ENCODE peak calls at places on chromosomes 2 and 18, in ten cellular contexts. One of them, this sample, is unnamed.

GRCh38 chr18:78838183-78838582 is 141.4 kb upstream of the SALL3 start:
- DNase-seq in sigmoid colon: no peak
- DNase-seq in uterus: no peak
- DNase-seq in K562: no peak
- DNase-seq in IMR-90: no peak
- DNase-seq in HCT116: no peak
- DNase-seq in A549: no peak
- DNase-seq in HepG2: no peak
- DNase-seq in GM12891: no peak
- DNase-seq in lower leg skin: no peak
- DNase-seq in this sample: no peak

GRCh38 chr18:55927831-55928230 is 339.8 kb upstream of the TCF4 start:
- DNase-seq in HepG2: no peak
- DNase-seq in HCT116: no peak
- DNase-seq in lower leg skin: no peak
- DNase-seq in K562: no peak
- DNase-seq in GM12891: no peak
- DNase-seq in IMR-90: peak
- DNase-seq in uterus: no peak
- DNase-seq in A549: no peak
- DNase-seq in sigmoid colon: no peak
- DNase-seq in this sample: no peak

GRCh38 chr2:122519806-122520205 is 764.4 kb downstream of the TSN start:
- DNase-seq in GM12891: no peak
- DNase-seq in K562: no peak
- DNase-seq in HCT116: no peak
- DNase-seq in HepG2: no peak
- DNase-seq in sigmoid colon: no peak
- DNase-seq in IMR-90: no peak
- DNase-seq in lower leg skin: no peak
- DNase-seq in uterus: no peak
- DNase-seq in A549: no peak
- DNase-seq in this sample: peak

GRCh38 chr2:182133195-182133891 is 147.7 kb downstream of the PPP1R1C start:
- DNase-seq in IMR-90: peak
- DNase-seq in sigmoid colon: no peak
- DNase-seq in uterus: no peak
- DNase-seq in A549: no peak
- DNase-seq in HepG2: no peak
- DNase-seq in K562: no peak
- DNase-seq in HCT116: no peak
- DNase-seq in GM12891: no peak
- DNase-seq in lower leg skin: no peak
- DNase-seq in this sample: no peak

GRCh38 chr2:99911711-99912110 is 230.7 kb downstream of the AFF3 start:
- DNase-seq in K562: no peak
- DNase-seq in sigmoid colon: no peak
- DNase-seq in GM12891: no peak
- DNase-seq in IMR-90: no peak
- DNase-seq in HCT116: no peak
- DNase-seq in uterus: no peak
- DNase-seq in lower leg skin: no peak
- DNase-seq in HepG2: no peak
- DNase-seq in A549: no peak
- DNase-seq in this sample: no peak

GRCh38 chr2:132608222-132608795 is 61.7 kb downstream of the LYPD1 start:
- DNase-seq in uterus: no peak
- DNase-seq in HCT116: no peak
- DNase-seq in lower leg skin: no peak
- DNase-seq in K562: no peak
- DNase-seq in A549: no peak
- DNase-seq in HepG2: no peak
- DNase-seq in IMR-90: no peak
- DNase-seq in sigmoid colon: no peak
- DNase-seq in GM12891: no peak
- DNase-seq in this sample: no peak

GRCh38 chr2:56416500-56417176 is 232.8 kb downstream of the CCDC85A start:
- DNase-seq in HCT116: no peak
- DNase-seq in uterus: no peak
- DNase-seq in sigmoid colon: no peak
- DNase-seq in K562: no peak
- DNase-seq in A549: no peak
- DNase-seq in GM12891: no peak
- DNase-seq in lower leg skin: no peak
- DNase-seq in HepG2: no peak
- DNase-seq in IMR-90: no peak
- DNase-seq in this sample: no peak

GRCh38 chr2:129103922-129104878 is 785.5 kb upstream of the HS6ST1 start:
- DNase-seq in uterus: no peak
- DNase-seq in K562: no peak
- DNase-seq in IMR-90: no peak
- DNase-seq in lower leg skin: no peak
- DNase-seq in HepG2: no peak
- DNase-seq in A549: no peak
- DNase-seq in GM12891: no peak
- DNase-seq in sigmoid colon: no peak
- DNase-seq in HCT116: no peak
- DNase-seq in this sample: no peak

GRCh38 chr2:20424300-20425290 is 22.3 kb upstream of the RHOB start:
- DNase-seq in uterus: peak
- DNase-seq in HepG2: no peak
- DNase-seq in sigmoid colon: peak
- DNase-seq in HCT116: no peak
- DNase-seq in GM12891: peak
- DNase-seq in IMR-90: peak
- DNase-seq in A549: no peak
- DNase-seq in K562: no peak
- DNase-seq in lower leg skin: peak
- DNase-seq in this sample: peak

GRCh38 chr2:15939556-15939853 is 845 bp upstream of the MYCN start:
- DNase-seq in GM12891: peak
- DNase-seq in HCT116: peak
- DNase-seq in K562: peak
- DNase-seq in IMR-90: no peak
- DNase-seq in uterus: no peak
- DNase-seq in HepG2: no peak
- DNase-seq in lower leg skin: no peak
- DNase-seq in A549: peak
- DNase-seq in sigmoid colon: peak
- DNase-seq in this sample: no peak

GRCh38 chr2:177906041-177906718 is 166.4 kb downstream of the PDE11A start:
- DNase-seq in IMR-90: peak
- DNase-seq in lower leg skin: peak
- DNase-seq in uterus: peak
- DNase-seq in HCT116: peak
- DNase-seq in HepG2: peak
- DNase-seq in sigmoid colon: no peak
- DNase-seq in K562: peak
- DNase-seq in GM12891: peak
- DNase-seq in A549: peak
- DNase-seq in this sample: peak

GRCh38 chr18:23572012-23572411 is 14.3 kb downstream of the NPC1 start:
- DNase-seq in HepG2: peak
- DNase-seq in uterus: no peak
- DNase-seq in lower leg skin: no peak
- DNase-seq in K562: no peak
- DNase-seq in IMR-90: no peak
- DNase-seq in sigmoid colon: no peak
- DNase-seq in HCT116: no peak
- DNase-seq in A549: no peak
- DNase-seq in GM12891: no peak
- DNase-seq in this sample: no peak

GRCh38 chr18:23568265-23568664 is 18.0 kb downstream of the NPC1 start:
- DNase-seq in HCT116: no peak
- DNase-seq in K562: no peak
- DNase-seq in A549: no peak
- DNase-seq in sigmoid colon: no peak
- DNase-seq in HepG2: no peak
- DNase-seq in IMR-90: no peak
- DNase-seq in uterus: no peak
- DNase-seq in GM12891: no peak
- DNase-seq in lower leg skin: no peak
- DNase-seq in this sample: no peak

GRCh38 chr18:23568739-23569138 is 17.6 kb downstream of the NPC1 start:
- DNase-seq in IMR-90: no peak
- DNase-seq in K562: no peak
- DNase-seq in GM12891: no peak
- DNase-seq in HepG2: no peak
- DNase-seq in HCT116: no peak
- DNase-seq in sigmoid colon: no peak
- DNase-seq in lower leg skin: no peak
- DNase-seq in A549: no peak
- DNase-seq in uterus: no peak
- DNase-seq in this sample: no peak

GRCh38 chr18:23570912-23571504 is 15.3 kb downstream of the NPC1 start:
- DNase-seq in lower leg skin: no peak
- DNase-seq in IMR-90: no peak
- DNase-seq in HCT116: no peak
- DNase-seq in sigmoid colon: no peak
- DNase-seq in A549: no peak
- DNase-seq in HepG2: no peak
- DNase-seq in uterus: no peak
- DNase-seq in K562: no peak
- DNase-seq in GM12891: no peak
- DNase-seq in this sample: no peak

DNA sequence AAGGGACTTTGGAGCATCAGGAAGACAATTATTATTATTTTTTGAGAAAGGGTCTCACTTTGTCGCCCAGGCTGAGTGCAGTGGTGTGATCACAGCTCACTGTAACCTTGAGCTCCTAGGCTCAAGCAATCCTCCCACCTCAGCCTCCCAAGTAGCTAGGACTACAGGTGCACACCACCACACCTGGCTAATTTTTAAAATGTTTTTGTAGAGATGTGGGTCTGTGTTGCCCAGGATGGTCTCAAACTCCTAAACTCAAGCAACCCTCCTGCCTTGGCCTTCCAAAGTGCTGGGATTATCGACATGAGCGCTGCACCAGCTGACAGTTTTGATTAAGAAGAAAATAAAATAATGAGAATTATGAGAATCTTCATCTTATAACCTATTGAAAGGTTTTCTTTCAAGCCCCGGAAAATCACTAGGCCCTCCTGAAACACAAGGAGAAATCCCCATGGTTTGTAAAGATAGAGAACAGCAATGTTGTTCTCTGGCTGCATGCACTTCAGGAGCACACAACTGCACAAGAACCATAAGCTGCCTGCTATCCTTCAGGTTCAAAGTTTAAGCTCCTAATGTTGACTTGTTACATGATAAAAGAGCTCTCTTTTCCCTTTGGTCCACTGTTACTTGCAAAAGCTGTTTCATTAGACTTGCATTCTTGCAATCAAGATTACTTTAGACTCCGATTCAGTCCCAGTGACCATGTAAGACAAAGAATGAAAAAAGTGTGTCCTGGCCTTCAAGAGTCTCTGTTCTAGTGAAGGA is 16.8 kb downstream of the NPC1 start:
- DNase-seq in K562: no peak
- DNase-seq in uterus: no peak
- DNase-seq in sigmoid colon: no peak
- DNase-seq in HepG2: peak
- DNase-seq in HCT116: no peak
- DNase-seq in A549: no peak
- DNase-seq in GM12891: no peak
- DNase-seq in IMR-90: no peak
- DNase-seq in lower leg skin: no peak
- DNase-seq in this sample: no peak
- TF ChIP-seq POLR2A in K562: no peak
- TF ChIP-seq POLR2A in uterus: no peak
- TF ChIP-seq POLR2A in sigmoid colon: no peak
- TF ChIP-seq POLR2A in HepG2: no peak
- TF ChIP-seq POLR2A in HCT116: no peak
- TF ChIP-seq POLR2A in A549: no peak
- TF ChIP-seq POLR2A in GM12891: no peak
- TF ChIP-seq POLR2A in IMR-90: no peak
- TF ChIP-seq POLR2A in lower leg skin: no peak
- TF ChIP-seq POLR2A in this sample: no peak

GRCh38 chr2:74459377-74460118 is 1.3 kb downstream of the WBP1 start:
- DNase-seq in A549: no peak
- DNase-seq in HepG2: no peak
- DNase-seq in GM12891: no peak
- DNase-seq in HCT116: no peak
- DNase-seq in K562: no peak
- DNase-seq in lower leg skin: no peak
- DNase-seq in uterus: no peak
- DNase-seq in IMR-90: no peak
- DNase-seq in sigmoid colon: no peak
- DNase-seq in this sample: no peak
- TF ChIP-seq POLR2A in A549: peak
- TF ChIP-seq POLR2A in HepG2: no peak
- TF ChIP-seq POLR2A in GM12891: peak
- TF ChIP-seq POLR2A in HCT116: peak
- TF ChIP-seq POLR2A in K562: peak
- TF ChIP-seq POLR2A in lower leg skin: no peak
- TF ChIP-seq POLR2A in uterus: no peak
- TF ChIP-seq POLR2A in IMR-90: no peak
- TF ChIP-seq POLR2A in sigmoid colon: no peak
- TF ChIP-seq POLR2A in this sample: no peak

GRCh38 chr2:206765242-206766056 is at the start of the genes FASTKD2 and MDH1B:
- DNase-seq in A549: peak
- DNase-seq in GM12891: peak
- DNase-seq in HepG2: peak
- DNase-seq in IMR-90: peak
- DNase-seq in HCT116: peak
- DNase-seq in lower leg skin: peak
- DNase-seq in sigmoid colon: peak
- DNase-seq in uterus: peak
- DNase-seq in K562: peak
- DNase-seq in this sample: peak
- TF ChIP-seq POLR2A in A549: peak
- TF ChIP-seq POLR2A in GM12891: peak
- TF ChIP-seq POLR2A in HepG2: peak
- TF ChIP-seq POLR2A in IMR-90: peak
- TF ChIP-seq POLR2A in HCT116: peak
- TF ChIP-seq POLR2A in lower leg skin: no peak
- TF ChIP-seq POLR2A in sigmoid colon: peak
- TF ChIP-seq POLR2A in uterus: peak
- TF ChIP-seq POLR2A in K562: peak
- TF ChIP-seq POLR2A in this sample: peak

DNA sequence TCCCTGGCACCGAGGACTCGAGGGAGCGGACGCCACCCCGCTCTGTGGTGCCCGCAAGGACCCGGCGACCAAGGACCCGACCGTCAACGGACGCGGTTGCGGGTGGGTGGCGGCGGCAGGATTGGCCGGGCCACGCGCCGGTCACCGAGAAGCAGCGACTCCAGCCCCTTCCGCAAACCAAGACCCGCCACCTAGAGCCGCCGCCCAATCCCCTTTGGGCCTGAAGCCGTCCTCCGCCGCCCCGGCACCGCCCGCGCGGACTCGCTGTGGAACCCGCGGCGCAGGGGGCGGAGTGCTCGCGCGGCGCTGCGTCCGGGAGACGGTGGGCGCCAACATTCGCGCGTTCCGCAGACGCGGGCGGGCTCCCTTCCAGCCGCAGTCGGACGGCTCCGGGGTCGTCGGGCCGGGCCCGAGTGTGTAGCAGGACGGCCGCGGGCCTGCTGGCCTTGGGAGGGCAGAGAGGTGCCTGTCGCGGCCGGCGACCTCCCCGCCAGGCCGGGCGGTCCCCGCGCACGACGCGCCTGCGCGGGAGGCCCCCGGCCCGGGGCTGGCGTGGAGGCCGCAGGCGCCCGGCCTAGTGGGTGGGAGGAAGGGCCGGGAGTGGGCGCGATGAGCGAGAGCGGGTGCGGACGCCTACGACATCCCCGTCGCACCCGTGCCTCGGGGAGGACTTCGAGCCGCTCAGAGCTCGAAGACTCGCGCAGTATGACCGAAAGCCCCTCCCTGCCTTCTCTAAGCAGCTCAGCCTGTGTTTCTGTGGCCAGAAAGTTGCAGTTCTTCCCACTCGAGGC is at the start of the genes FAM228B and PFN4:
- DNase-seq in GM12891: peak
- DNase-seq in HCT116: peak
- DNase-seq in uterus: peak
- DNase-seq in K562: peak
- DNase-seq in A549: peak
- DNase-seq in HepG2: peak
- DNase-seq in lower leg skin: peak
- DNase-seq in sigmoid colon: peak
- DNase-seq in IMR-90: peak
- DNase-seq in this sample: peak
- TF ChIP-seq POLR2A in GM12891: peak
- TF ChIP-seq POLR2A in HCT116: peak
- TF ChIP-seq POLR2A in uterus: peak
- TF ChIP-seq POLR2A in K562: peak
- TF ChIP-seq POLR2A in A549: peak
- TF ChIP-seq POLR2A in HepG2: peak
- TF ChIP-seq POLR2A in lower leg skin: no peak
- TF ChIP-seq POLR2A in sigmoid colon: no peak
- TF ChIP-seq POLR2A in IMR-90: peak
- TF ChIP-seq POLR2A in this sample: peak